ENCODE peak calls at places on chromosomes 11 and 22, in six cellular contexts. One of them, this sample, is unnamed.

GRCh38 chr22:36971305-36971704 is 47.9 kb downstream of the TST start:
- DNase-seq in activated T-helper 1 cell treated with Interleukin-2 at 50 U/mL for 16 hours: no peak
- DNase-seq in SK-N-DZ: no peak
- DNase-seq in HS-5: no peak
- DNase-seq in stimulated activated naive CD8-positive, alpha-beta T cell treated with anti-CD3 and anti-CD28 coated beads, Interleukin-15, Interleukin-2, amounts not matched to agents 100 U/mL and 50 U/mL, for 24 hours: no peak
- DNase-seq in NCI-H1092: no peak
- DNase-seq in this sample: no peak

GRCh38 chr11:18081551-18081950 is 24.3 kb downstream of the SAAL1 start:
- DNase-seq in HS-5: no peak
- DNase-seq in SK-N-DZ: no peak
- DNase-seq in NCI-H1092: no peak
- DNase-seq in activated T-helper 1 cell treated with Interleukin-2 at 50 U/mL for 16 hours: no peak
- DNase-seq in stimulated activated naive CD8-positive, alpha-beta T cell treated with anti-CD3 and anti-CD28 coated beads, Interleukin-15, Interleukin-2, amounts not matched to agents 100 U/mL and 50 U/mL, for 24 hours: no peak
- DNase-seq in this sample: no peak

GRCh38 chr22:44862981-44863860 is 110.8 kb downstream of the ARHGAP8 start:
- DNase-seq in HS-5: no peak
- DNase-seq in activated T-helper 1 cell treated with Interleukin-2 at 50 U/mL for 16 hours: no peak
- DNase-seq in stimulated activated naive CD8-positive, alpha-beta T cell treated with anti-CD3 and anti-CD28 coated beads, Interleukin-15, Interleukin-2, amounts not matched to agents 100 U/mL and 50 U/mL, for 24 hours: no peak
- DNase-seq in SK-N-DZ: no peak
- DNase-seq in NCI-H1092: no peak
- DNase-seq in this sample: peak; percentile 13

GRCh38 chr11:37505406-37505805 is 907.4 kb upstream of the RAG2 start:
- DNase-seq in HS-5: no peak
- DNase-seq in activated T-helper 1 cell treated with Interleukin-2 at 50 U/mL for 16 hours: no peak
- DNase-seq in stimulated activated naive CD8-positive, alpha-beta T cell treated with anti-CD3 and anti-CD28 coated beads, Interleukin-15, Interleukin-2, amounts not matched to agents 100 U/mL and 50 U/mL, for 24 hours: no peak
- DNase-seq in SK-N-DZ: no peak
- DNase-seq in NCI-H1092: no peak
- DNase-seq in this sample: no peak

GRCh38 chr11:93000511-93001476 is 31.3 kb downstream of the MTNR1B start:
- DNase-seq in stimulated activated naive CD8-positive, alpha-beta T cell treated with anti-CD3 and anti-CD28 coated beads, Interleukin-15, Interleukin-2, amounts not matched to agents 100 U/mL and 50 U/mL, for 24 hours: no peak
- DNase-seq in SK-N-DZ: no peak
- DNase-seq in NCI-H1092: no peak
- DNase-seq in HS-5: peak; percentile 74
- DNase-seq in activated T-helper 1 cell treated with Interleukin-2 at 50 U/mL for 16 hours: no peak
- DNase-seq in this sample: no peak

GRCh38 chr11:118206612-118207031 is 18.2 kb downstream of the JAML start:
- DNase-seq in SK-N-DZ: no peak
- DNase-seq in stimulated activated naive CD8-positive, alpha-beta T cell treated with anti-CD3 and anti-CD28 coated beads, Interleukin-15, Interleukin-2, amounts not matched to agents 100 U/mL and 50 U/mL, for 24 hours: no peak
- DNase-seq in HS-5: no peak
- DNase-seq in activated T-helper 1 cell treated with Interleukin-2 at 50 U/mL for 16 hours: no peak
- DNase-seq in NCI-H1092: no peak
- DNase-seq in this sample: peak; percentile 21

GRCh38 chr11:62401781-62402180 is 17.1 kb upstream of the SCGB1A1 start:
- DNase-seq in NCI-H1092: no peak
- DNase-seq in HS-5: no peak
- DNase-seq in SK-N-DZ: no peak
- DNase-seq in activated T-helper 1 cell treated with Interleukin-2 at 50 U/mL for 16 hours: no peak
- DNase-seq in stimulated activated naive CD8-positive, alpha-beta T cell treated with anti-CD3 and anti-CD28 coated beads, Interleukin-15, Interleukin-2, amounts not matched to agents 100 U/mL and 50 U/mL, for 24 hours: peak; percentile 24
- DNase-seq in this sample: no peak

GRCh38 chr11:1546077-1546535 is 26.0 kb downstream of the DUSP8 start:
- DNase-seq in NCI-H1092: no peak
- DNase-seq in activated T-helper 1 cell treated with Interleukin-2 at 50 U/mL for 16 hours: no peak
- DNase-seq in HS-5: no peak
- DNase-seq in SK-N-DZ: no peak
- DNase-seq in stimulated activated naive CD8-positive, alpha-beta T cell treated with anti-CD3 and anti-CD28 coated beads, Interleukin-15, Interleukin-2, amounts not matched to agents 100 U/mL and 50 U/mL, for 24 hours: no peak
- DNase-seq in this sample: no peak

GRCh38 chr22:31923761-31924160 is 20.6 kb upstream of the YWHAH start:
- DNase-seq in activated T-helper 1 cell treated with Interleukin-2 at 50 U/mL for 16 hours: no peak
- DNase-seq in HS-5: no peak
- DNase-seq in SK-N-DZ: no peak
- DNase-seq in NCI-H1092: no peak
- DNase-seq in stimulated activated naive CD8-positive, alpha-beta T cell treated with anti-CD3 and anti-CD28 coated beads, Interleukin-15, Interleukin-2, amounts not matched to agents 100 U/mL and 50 U/mL, for 24 hours: no peak
- DNase-seq in this sample: no peak

GRCh38 chr11:14070866-14071265 is 108.3 kb downstream of the SPON1 start:
- DNase-seq in SK-N-DZ: no peak
- DNase-seq in stimulated activated naive CD8-positive, alpha-beta T cell treated with anti-CD3 and anti-CD28 coated beads, Interleukin-15, Interleukin-2, amounts not matched to agents 100 U/mL and 50 U/mL, for 24 hours: no peak
- DNase-seq in NCI-H1092: no peak
- DNase-seq in HS-5: no peak
- DNase-seq in activated T-helper 1 cell treated with Interleukin-2 at 50 U/mL for 16 hours: no peak
- DNase-seq in this sample: no peak